ENCODE peak calls at places on chromosomes 11 and 22, in nine cellular contexts. H, K, N, Q, U, Y, S, X and L are unnamed samples.

GRCh38 chr11:83220279-83220678 is 26.8 kb downstream of the ANKRD42 start:
- DNase-seq in H (no peak), K (no peak), N (no peak), Q (peak), U (no peak), Y (no peak), S (no peak), X (no peak), L (no peak)

GRCh38 chr22:19121631-19122142 is 525 bp downstream of the DGCR2 start:
- DNase-seq in H (peak), K (peak), N (no peak), Q (peak), U (peak), Y (peak), S (peak), X (peak), L (peak)

GRCh38 chr22:37259540-37260029 is 15.5 kb upstream of the RAC2 start:
- DNase-seq in H (peak), K (no peak), N (no peak), Q (no peak), U (no peak), Y (peak), S (peak), X (peak), L (peak)

GRCh38 chr11:68798221-68798813 is 43.4 kb downstream of the CPT1A start:
- DNase-seq in H (no peak), K (no peak), N (no peak), Q (no peak), U (peak), Y (peak), S (peak), X (peak), L (no peak)

GRCh38 chr11:112637046-112637445 is 324.2 kb upstream of the NCAM1 start:
- DNase-seq in H (no peak), K (no peak), N (no peak), Q (no peak), U (no peak), Y (no peak), S (no peak), X (no peak), L (no peak)

GRCh38 chr11:118957549-118957948 is 1.5 kb downstream of the UPK2 start:
- DNase-seq in H (no peak), K (no peak), N (no peak), Q (no peak), U (no peak), Y (no peak), S (no peak), X (no peak), L (no peak)

GRCh38 chr22:45290410-45290936 is 5.7 kb downstream of the UPK3A start:
- DNase-seq in H (no peak), K (no peak), N (no peak), Q (no peak), U (no peak), Y (peak), S (peak), X (peak), L (no peak)

GRCh38 chr11:330307-330693 is 9.6 kb upstream of the IFITM3 start:
- DNase-seq in H (no peak), K (peak), N (no peak), Q (no peak), U (no peak), Y (peak), S (no peak), X (no peak), L (peak)

GRCh38 chr22:38774496-38775166 is 18.8 kb upstream of the SUN2 start:
- DNase-seq in H (no peak), K (no peak), N (no peak), Q (no peak), U (no peak), Y (no peak), S (no peak), X (peak), L (no peak)

GRCh38 chr11:110777765-110778164 is 65.5 kb upstream of the ARHGAP20 start:
- DNase-seq in H (no peak), K (no peak), N (no peak), Q (no peak), U (no peak), Y (no peak), S (peak), X (no peak), L (no peak)

GRCh38 chr11:44894217-44894617 is 56.5 kb downstream of the TP53I11 start:
- DNase-seq in H (peak), K (peak), N (peak), Q (peak), U (peak), Y (peak), S (peak), X (peak), L (peak)

GRCh38 chr11:6357222-6357621 is 33.1 kb upstream of the SMPD1 start:
- DNase-seq in H (no peak), K (peak), N (no peak), Q (no peak), U (no peak), Y (peak), S (peak), X (no peak), L (peak)